ENCODE peak calls at places on chromosome 15, in seven cellular contexts. U, Q, H, G, V, W and R are unnamed samples.

GRCh38 chr15:36912311-36912712 is 188.0 kb downstream of the MEIS2 start:
- DNase-seq in H (no peak), W (no peak), U (no peak), V (no peak), Q (no peak), G (no peak), R (no peak)

GRCh38 chr15:60179786-60180391 is 175.8 kb downstream of the FOXB1 start:
- DNase-seq in H (peak; percentile 4), G (no peak), Q (no peak), V (no peak), W (peak; percentile 30), U (no peak), R (peak; percentile 3)

GRCh38 chr15:43463542-43463941 is 29.4 kb downstream of the TP53BP1 start:
- DNase-seq in W (no peak), H (no peak), G (no peak), Q (no peak), V (no peak), U (no peak), R (no peak)

GRCh38 chr15:90362936-90363212 is 10.8 kb downstream of the ZNF774 start:
- DNase-seq in H (no peak), V (no peak), W (no peak), G (no peak), Q (no peak), U (no peak), R (no peak)

GRCh38 chr15:77569647-77570186 is 63.0 kb downstream of the LINGO1 start:
- DNase-seq in V (no peak), W (no peak), H (peak; percentile 18), U (no peak), Q (no peak), G (no peak), R (no peak)

GRCh38 chr15:30038667-30039523 is 43.9 kb upstream of the GOLGA8J start:
- DNase-seq in V (no peak), G (no peak), U (no peak), Q (no peak), H (no peak), W (no peak), R (no peak)

GRCh38 chr15:90557651-90558084 is 27.9 kb downstream of the CRTC3 start:
- DNase-seq in V (no peak), G (peak; percentile 95), Q (no peak), W (no peak), U (no peak), H (no peak), R (no peak)

GRCh38 chr15:52663895-52664294 is 15.3 kb downstream of the ATOSA start:
- DNase-seq in V (no peak), U (no peak), G (no peak), Q (no peak), W (no peak), H (no peak), R (no peak)

GRCh38 chr15:64349375-64349774 is 6.6 kb downstream of the CSNK1G1 start:
- DNase-seq in V (no peak), W (no peak), U (no peak), H (no peak), Q (no peak), G (no peak), R (no peak)

GRCh38 chr15:77416954-77417353 is 3.0 kb downstream of the PEAK1 start:
- DNase-seq in W (no peak), Q (no peak), U (no peak), H (no peak), G (no peak), V (no peak), R (no peak)

GRCh38 chr15:70710714-70711113 is 52.6 kb downstream of the UACA start:
- DNase-seq in G (no peak), V (no peak), U (no peak), Q (no peak), H (no peak), W (no peak), R (no peak)

GRCh38 chr15:38398134-38398533 is 55.8 kb upstream of the FAM98B start:
- DNase-seq in V (no peak), H (no peak), W (peak; percentile 10), G (peak; percentile 84), U (no peak), Q (no peak), R (peak; percentile 26)

GRCh38 chr15:88647362-88648105 is 8.7 kb downstream of the ISG20 start:
- DNase-seq in Q (no peak), H (no peak), W (no peak), V (no peak), G (peak; percentile 74), U (no peak), R (no peak)

GRCh38 chr15:91116379-91117067 is 16.5 kb downstream of the SV2B start:
- DNase-seq in V (no peak), Q (no peak), W (no peak), G (no peak), U (no peak), H (peak; percentile 90), R (no peak)

GRCh38 chr15:98943609-98944111 is 63.9 kb downstream of the PGPEP1L start:
- DNase-seq in H (no peak), V (no peak), G (no peak), Q (no peak), W (no peak), U (no peak), R (no peak)

GRCh38 chr15:78875107-78875914 is 2.6 kb downstream of the MORF4L1 start:
- DNase-seq in W (no peak), U (no peak), H (no peak), Q (no peak), G (no peak), V (no peak), R (no peak)

GRCh38 chr15:74817370-74817737 is 4.7 kb downstream of the LMAN1L start:
- DNase-seq in G (no peak), U (no peak), H (peak; percentile 38), V (no peak), Q (no peak), W (peak; percentile 37), R (no peak)

GRCh38 chr15:81098884-81099601 is 35.0 kb upstream of the CFAP161 start:
- DNase-seq in U (peak; percentile 91), V (no peak), W (no peak), G (peak; percentile 83), H (no peak), Q (no peak), R (peak; percentile 53)

GRCh38 chr15:71782447-71783165 is 27.7 kb upstream of the NR2E3 start:
- DNase-seq in H (no peak), U (no peak), Q (no peak), V (no peak), G (no peak), W (no peak), R (no peak)

GRCh38 chr15:99098991-99099390 is 5.9 kb upstream of the SYNM start:
- DNase-seq in Q (no peak), G (no peak), U (no peak), V (no peak), W (no peak), H (no peak), R (no peak)